ENCODE peak calls at places on chromosomes 6 and 20, in eight cellular contexts. V, R, H, W, C, B, P and D are unnamed samples.

GRCh38 chr6:6790891-6791290 is 202.4 kb downstream of the LY86 start:
- DNase-seq in B (no peak), W (no peak), R (peak), P (no peak), C (peak), V (no peak), H (no peak), D (no peak)

GRCh38 chr20:41185013-41185757 is 47.8 kb downstream of the PLCG1 start:
- DNase-seq in P (no peak), H (no peak), B (no peak), C (peak), R (no peak), W (no peak), V (no peak), D (no peak)

GRCh38 chr6:159726196-159726917 is 949 bp upstream of the WTAP start:
- DNase-seq in V (no peak), C (no peak), B (no peak), W (no peak), P (no peak), H (no peak), R (peak), D (no peak)

GRCh38 chr20:44504402-44505309 is 17.2 kb downstream of the SERINC3 start:
- DNase-seq in H (no peak), P (no peak), B (no peak), C (peak), V (no peak), W (no peak), R (no peak), D (no peak)

GRCh38 chr6:100230976-100231316 is 233.8 kb downstream of the SIM1 start:
- DNase-seq in V (no peak), H (no peak), B (no peak), W (no peak), R (peak), C (no peak), P (no peak), D (no peak)

GRCh38 chr6:151240861-151241642 is 1.3 kb downstream of the AKAP12 start:
- DNase-seq in P (no peak), B (no peak), V (no peak), W (no peak), R (peak), C (peak), H (peak), D (peak)

GRCh38 chr6:28734443-28734959 is 189.3 kb downstream of the TRIM27 start:
- DNase-seq in H (no peak), C (no peak), V (no peak), R (no peak), W (no peak), P (no peak), B (no peak), D (no peak)

GRCh38 chr6:27177454-27178000 is 70.0 kb upstream of the PRSS16 start:
- DNase-seq in R (peak), V (peak), H (peak), P (peak), W (peak), B (peak), C (peak), D (no peak)

GRCh38 chr6:158567871-158568401 is 8.0 kb downstream of the TMEM181 start:
- DNase-seq in V (no peak), B (no peak), P (peak), H (no peak), R (no peak), C (no peak), W (no peak), D (no peak)

GRCh38 chr6:126145386-126145785 is 159.0 kb downstream of the TRMT11 start:
- DNase-seq in P (no peak), W (no peak), V (no peak), R (no peak), B (no peak), H (no peak), C (no peak), D (no peak)

GRCh38 chr6:107956586-107957164 is 1.3 kb downstream of the SEC63 start:
- DNase-seq in B (no peak), H (no peak), W (no peak), R (no peak), V (no peak), C (peak), P (no peak), D (peak)

GRCh38 chr20:23666189-23666588 is 22.6 kb downstream of the CST4 start:
- DNase-seq in C (no peak), W (no peak), B (no peak), V (no peak), P (no peak), R (peak), H (no peak), D (no peak)

GRCh38 chr20:1933465-1933870 is 38.3 kb downstream of the SIRPA start:
- DNase-seq in P (no peak), V (no peak), R (no peak), B (no peak), H (peak), C (peak), W (peak), D (no peak)

GRCh38 chr20:32626859-32627636 is 41.9 kb upstream of the NOL4L start:
- DNase-seq in R (no peak), C (no peak), V (no peak), W (no peak), B (no peak), H (no peak), P (no peak), D (no peak)

GRCh38 chr20:54058420-54059139 is 11.8 kb downstream of the BCAS1 start:
- DNase-seq in B (no peak), H (no peak), P (no peak), W (no peak), V (no peak), R (no peak), C (no peak), D (no peak)

GRCh38 chr6:130306377-130306776 is 59.4 kb upstream of the TMEM200A start:
- DNase-seq in W (no peak), B (no peak), H (no peak), C (no peak), V (no peak), P (no peak), R (peak), D (no peak)

GRCh38 chr20:50426865-50427739 is 83.1 kb upstream of the PTPN1 start:
- DNase-seq in R (no peak), W (no peak), P (no peak), H (no peak), B (no peak), V (no peak), C (no peak), D (no peak)

GRCh38 chr20:34891166-34892062 is 15.0 kb downstream of the ACSS2 start:
- DNase-seq in C (no peak), V (peak), B (no peak), R (peak), H (no peak), P (no peak), W (no peak), D (no peak)

DNA sequence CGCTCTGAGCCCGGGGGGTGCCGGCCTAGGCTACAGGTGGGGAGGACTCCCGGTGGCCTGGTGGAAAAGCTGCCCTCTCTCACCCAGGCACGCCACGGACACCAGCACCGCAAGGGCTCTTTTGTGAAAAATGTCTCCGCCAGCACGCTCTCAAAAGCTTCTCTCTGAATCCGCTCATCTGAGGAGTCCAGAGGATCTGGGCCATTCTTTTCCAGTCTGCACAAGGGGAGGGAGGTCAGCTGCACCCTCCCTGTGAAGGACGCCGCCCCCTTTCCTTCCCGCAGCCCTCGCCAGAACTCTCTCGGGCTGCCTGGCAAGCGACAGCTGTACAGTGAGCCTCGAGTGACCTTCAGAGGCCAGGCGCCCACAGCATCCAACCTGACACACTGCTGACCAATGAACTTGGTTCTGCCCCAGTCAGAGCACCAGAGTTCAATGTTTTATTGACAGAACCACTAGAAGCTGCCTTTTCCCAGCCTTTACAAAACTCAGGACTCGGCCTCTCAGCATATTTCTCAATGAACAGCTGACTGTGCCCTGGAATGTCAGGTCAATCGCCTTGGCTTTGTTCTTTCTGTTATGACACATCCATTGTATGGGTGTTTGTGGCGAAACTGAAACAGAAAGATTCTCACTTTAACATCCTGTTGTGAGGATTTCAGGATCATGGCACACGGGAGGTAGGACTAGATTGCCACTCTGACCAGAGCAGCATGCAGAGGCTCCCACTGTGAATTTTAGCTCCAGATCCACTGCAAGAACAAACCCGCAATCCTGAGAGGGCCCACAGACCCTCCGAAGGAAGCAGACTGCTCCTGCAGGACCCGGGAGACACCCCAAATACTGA is 26.7 kb downstream of the SERPINB9 start:
- DNase-seq in W (peak), P (no peak), R (peak), C (peak), H (peak), B (no peak), V (peak), D (peak)
- H3K4me3 ChIP-seq in W (peak), P (peak), R (no peak), C (no peak), H (peak), B (no peak), V (peak), D (peak)

GRCh38 chr20:46584508-46584907 is 34.1 kb upstream of the OCSTAMP start:
- DNase-seq in W (no peak), R (no peak), P (no peak), B (no peak), V (no peak), C (no peak), H (no peak), D (no peak)
- TF ChIP-seq CTCF in W (no peak), R (no peak), P (no peak), B (no peak), V (no peak), C (no peak), H (no peak), D (no peak)

DNA sequence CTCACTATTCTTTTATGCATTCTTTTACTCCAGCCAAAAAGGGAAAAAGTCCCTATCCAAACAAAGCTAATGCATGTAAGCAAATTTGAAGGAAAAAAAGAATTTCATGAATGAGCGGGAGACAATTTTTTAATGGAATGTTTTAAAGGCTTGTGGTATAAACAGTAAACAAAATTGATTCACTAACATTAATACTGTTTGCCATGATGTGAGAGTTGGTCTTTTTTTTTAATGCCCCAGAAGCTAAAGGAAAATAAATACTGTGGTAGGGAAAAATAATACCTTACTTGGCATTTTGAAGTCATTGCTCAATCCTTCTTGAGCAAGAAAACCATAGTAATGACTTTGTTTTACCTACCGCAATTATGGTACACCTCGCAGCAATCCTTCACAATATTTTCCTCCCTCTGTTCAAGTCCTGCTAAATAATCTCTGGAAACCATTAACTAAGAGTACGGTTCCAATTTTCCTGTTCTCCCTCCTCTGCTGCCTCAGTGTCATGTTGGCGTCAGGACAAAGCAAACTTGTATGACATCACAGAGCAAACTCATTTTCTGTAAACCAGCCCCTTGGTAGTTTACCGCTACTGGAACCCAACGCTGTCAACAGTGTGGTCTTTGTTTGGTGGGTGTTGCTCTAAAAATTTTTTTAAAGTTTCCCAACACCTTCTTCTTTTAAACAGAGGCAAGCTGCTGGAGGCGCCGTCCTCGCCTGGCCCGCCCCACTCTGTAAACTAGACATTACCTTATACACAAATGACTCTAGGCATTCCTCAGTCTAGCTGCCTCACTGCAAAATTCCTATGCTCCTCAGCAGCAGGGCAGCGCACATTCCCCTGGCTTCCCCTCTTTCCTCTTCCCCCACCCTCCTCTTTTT is 78.8 kb downstream of the BACH2 start:
- DNase-seq in C (no peak), H (no peak), R (no peak), P (no peak), W (peak), B (peak), V (peak), D (no peak)
- H3K4me3 ChIP-seq in C (no peak), H (no peak), R (peak), P (peak), W (peak), B (no peak), V (peak), D (peak)

GRCh38 chr6:14544689-14545088 is 427.1 kb downstream of the CD83 start:
- DNase-seq in H (no peak), R (no peak), V (no peak), B (no peak), W (no peak), C (no peak), P (no peak), D (no peak)
- TF ChIP-seq CTCF in H (no peak), R (no peak), V (no peak), B (no peak), W (no peak), C (no peak), P (no peak), D (no peak)

DNA sequence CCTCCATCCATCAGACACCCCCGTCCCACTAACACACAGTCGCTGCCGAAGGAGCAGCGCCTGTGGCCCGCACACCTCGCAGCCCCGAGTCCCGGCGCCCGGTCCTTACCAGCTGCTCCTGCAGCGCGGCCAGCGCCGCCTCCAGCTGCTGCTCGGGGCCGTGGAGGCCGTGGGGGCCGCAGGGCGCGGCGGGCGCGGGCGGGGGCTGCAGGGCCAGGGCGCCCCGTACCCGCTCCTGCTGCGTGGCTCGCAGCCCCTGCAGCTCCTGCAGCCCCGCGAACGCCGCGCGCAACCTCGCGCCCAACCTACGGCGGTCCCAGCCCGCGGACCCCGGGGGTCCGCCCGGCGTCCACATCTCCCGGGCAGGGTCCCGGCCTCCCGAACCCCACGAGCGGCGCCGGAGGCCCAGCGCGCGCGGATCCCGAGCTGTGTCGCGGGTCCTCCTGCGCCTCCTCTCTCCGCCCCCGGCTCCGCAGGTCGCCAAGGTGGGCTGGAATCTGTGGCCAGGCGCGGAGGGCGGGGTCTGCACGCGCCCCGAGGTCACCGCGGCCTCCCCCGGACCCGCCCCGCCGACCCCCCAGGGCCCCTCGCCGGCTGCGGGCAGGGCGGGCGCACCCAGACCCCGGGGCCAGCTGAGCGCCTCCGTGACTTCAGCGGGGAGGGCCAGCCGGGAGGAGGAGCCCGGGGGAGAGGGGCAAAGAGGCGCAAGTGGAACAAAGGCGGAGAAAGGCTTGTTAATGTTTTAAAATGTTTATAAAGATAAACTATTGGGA is at the start of gene DACT2:
- DNase-seq in C (peak), V (no peak), P (no peak), H (no peak), B (no peak), W (no peak), R (no peak), D (no peak)
- H3K4me3 ChIP-seq in C (peak), V (no peak), P (peak), H (peak), B (no peak), W (peak), R (no peak), D (no peak)